ENCODE peak calls at places on chromosomes 5 and 9, in five cellular contexts. M, N, L, Z and A are unnamed samples.

GRCh38 chr9:5502553-5502952 is 7.8 kb upstream of the PDCD1LG2 start:
- DNase-seq in M (no peak), N (no peak), L (no peak), Z (no peak), A (no peak)

GRCh38 chr5:37867634-37868033 is 27.8 kb upstream of the GDNF start:
- DNase-seq in M (no peak), N (no peak), L (no peak), Z (no peak), A (no peak)

GRCh38 chr5:26339576-26339975 is 698.8 kb downstream of the CDH9 start:
- DNase-seq in M (no peak), N (no peak), L (no peak), Z (no peak), A (no peak)

GRCh38 chr9:109087795-109088194 is 32.0 kb downstream of the TMEM245 start:
- DNase-seq in M (no peak), N (no peak), L (no peak), Z (no peak), A (no peak)

GRCh38 chr5:98076501-98076900 is 697.0 kb upstream of the RGMB start:
- DNase-seq in M (no peak), N (no peak), L (no peak), Z (no peak), A (no peak)

GRCh38 chr9:21412109-21412508 is 3.2 kb downstream of the IFNA8 start:
- DNase-seq in M (no peak), N (no peak), L (no peak), Z (no peak), A (no peak)

GRCh38 chr9:93307468-93308157 is 123.7 kb downstream of the WNK2 start:
- DNase-seq in M (no peak), N (no peak), L (no peak), Z (no peak), A (no peak)

GRCh38 chr5:2188661-2189060 is 305.9 kb upstream of the IRX4 start:
- DNase-seq in M (no peak), N (no peak), L (no peak), Z (no peak), A (no peak)

GRCh38 chr9:18666987-18667772 is 193.2 kb downstream of the ADAMTSL1 start:
- DNase-seq in M (no peak), N (no peak), L (no peak), Z (no peak), A (no peak)

GRCh38 chr5:157608972-157609565 is 33.5 kb upstream of the ADAM19 start:
- DNase-seq in M (no peak), N (no peak), L (no peak), Z (no peak), A (no peak)

GRCh38 chr9:126347911-126348760 is 21.5 kb downstream of the MVB12B start:
- DNase-seq in M (peak), N (no peak), L (no peak), Z (no peak), A (no peak)

GRCh38 chr5:16849821-16850220 is 86.3 kb downstream of the MYO10 start:
- DNase-seq in M (no peak), N (no peak), L (no peak), Z (no peak), A (no peak)

GRCh38 chr9:32875242-32875641 is 91.9 kb downstream of the TMEM215 start:
- DNase-seq in M (no peak), N (no peak), L (no peak), Z (no peak), A (no peak)

GRCh38 chr9:114258218-114258617 is 64.7 kb upstream of the ORM1 start:
- DNase-seq in M (no peak), N (no peak), L (no peak), Z (no peak), A (no peak)

GRCh38 chr9:100049551-100049950 is 49.2 kb downstream of the ERP44 start:
- DNase-seq in M (no peak), N (no peak), L (no peak), Z (no peak), A (no peak)

GRCh38 chr9:36023260-36024048 is 13.3 kb upstream of the RECK start:
- DNase-seq in M (peak), N (no peak), L (peak), Z (peak), A (peak)

GRCh38 chr9:72772641-72773040 is 180.2 kb downstream of the ALDH1A1 start:
- DNase-seq in M (no peak), N (no peak), L (no peak), Z (no peak), A (no peak)

GRCh38 chr9:22008662-22009562 is at the start of gene CDKN2B:
- DNase-seq in M (peak), N (peak), L (peak), Z (peak), A (peak)

GRCh38 chr5:74070766-74071165 is 444.8 kb downstream of the ARHGEF28 start:
- DNase-seq in M (no peak), N (no peak), L (no peak), Z (no peak), A (no peak)

GRCh38 chr5:125274938-125275759 is 528.7 kb upstream of the ZNF608 start:
- DNase-seq in M (no peak), N (no peak), L (no peak), Z (no peak), A (no peak)

GRCh38 chr5:136062563-136063274 is 33.9 kb downstream of the TGFBI start:
- DNase-seq in M (peak), N (no peak), L (no peak), Z (no peak), A (peak)

GRCh38 chr5:172678902-172679301 is 37.8 kb downstream of the NEURL1B start:
- DNase-seq in M (no peak), N (peak), L (peak), Z (peak), A (no peak)

GRCh38 chr5:14665949-14666741 is 1.6 kb downstream of the OTULIN start:
- DNase-seq in M (no peak), N (no peak), L (peak), Z (no peak), A (no peak)

GRCh38 chr9:4038182-4038723 is 261.6 kb downstream of the GLIS3 start:
- DNase-seq in M (peak), N (no peak), L (no peak), Z (no peak), A (peak)

GRCh38 chr5:131252824-131253171 is 11.1 kb upstream of the CDC42SE2 start:
- DNase-seq in M (no peak), N (no peak), L (peak), Z (peak), A (no peak)

GRCh38 chr9:97387936-97388684 is 23.8 kb upstream of the TDRD7 start:
- DNase-seq in M (no peak), N (no peak), L (no peak), Z (no peak), A (no peak)

GRCh38 chr5:66554211-66554610 is 42.0 kb upstream of the MAST4 start:
- DNase-seq in M (peak), N (no peak), L (no peak), Z (no peak), A (no peak)

GRCh38 chr5:141707535-141707934 is 25.5 kb upstream of the ARAP3 start:
- DNase-seq in M (no peak), N (no peak), L (no peak), Z (no peak), A (no peak)

GRCh38 chr9:106587021-106587420 is 275.9 kb upstream of the ZNF462 start:
- DNase-seq in M (no peak), N (no peak), L (no peak), Z (no peak), A (no peak)

GRCh38 chr9:132973713-132974112 is 4.8 kb upstream of the GFI1B start:
- DNase-seq in M (no peak), N (no peak), L (no peak), Z (no peak), A (peak)

GRCh38 chr5:69484891-69485290 is 7.7 kb upstream of the OCLN start:
- DNase-seq in M (no peak), N (no peak), L (no peak), Z (no peak), A (no peak)

GRCh38 chr9:37611961-37612360 is 19.6 kb upstream of the TOMM5 start:
- DNase-seq in M (peak), N (no peak), L (no peak), Z (no peak), A (no peak)

GRCh38 chr5:160869962-160870521 is 18.0 kb upstream of the ATP10B start:
- DNase-seq in M (no peak), N (no peak), L (no peak), Z (no peak), A (no peak)

GRCh38 chr9:38622083-38622674 is 1.8 kb upstream of the ANKRD18A start:
- DNase-seq in M (no peak), N (peak), L (no peak), Z (no peak), A (no peak)

GRCh38 chr5:67059747-67060490 is 136.7 kb downstream of the CD180 start:
- DNase-seq in M (no peak), N (no peak), L (no peak), Z (no peak), A (no peak)